ENCODE peak calls at places on chromosomes 11 and 22, in seven cellular contexts. One of them, this sample, is unnamed.

GRCh38 chr11:131464481-131464880 is 94.1 kb downstream of the NTM start:
- DNase-seq in psoas muscle: no peak
- DNase-seq in fibroblast of mammary gland: no peak
- DNase-seq in body of pancreas: no peak
- DNase-seq in mucosa of descending colon: no peak
- DNase-seq in lower lobe of right lung: no peak
- DNase-seq in neural progenitor cell: no peak
- DNase-seq in this sample: no peak

GRCh38 chr22:47195156-47195675 is 432.8 kb downstream of the TBC1D22A start:
- DNase-seq in psoas muscle: no peak
- DNase-seq in neural progenitor cell: no peak
- DNase-seq in fibroblast of mammary gland: no peak
- DNase-seq in lower lobe of right lung: peak
- DNase-seq in mucosa of descending colon: no peak
- DNase-seq in body of pancreas: no peak
- DNase-seq in this sample: no peak

GRCh38 chr22:24440270-24440717 is 12.9 kb downstream of the ADORA2A start:
- DNase-seq in neural progenitor cell: no peak
- DNase-seq in fibroblast of mammary gland: no peak
- DNase-seq in psoas muscle: no peak
- DNase-seq in mucosa of descending colon: no peak
- DNase-seq in lower lobe of right lung: no peak
- DNase-seq in body of pancreas: no peak
- DNase-seq in this sample: no peak

GRCh38 chr11:32881286-32881685 is 11.3 kb upstream of the QSER1 start:
- DNase-seq in mucosa of descending colon: no peak
- DNase-seq in lower lobe of right lung: no peak
- DNase-seq in psoas muscle: no peak
- DNase-seq in fibroblast of mammary gland: peak
- DNase-seq in body of pancreas: no peak
- DNase-seq in neural progenitor cell: no peak
- DNase-seq in this sample: no peak

GRCh38 chr11:46710821-46711269 is 8.2 kb upstream of the F2 start:
- DNase-seq in lower lobe of right lung: no peak
- DNase-seq in body of pancreas: peak
- DNase-seq in mucosa of descending colon: no peak
- DNase-seq in fibroblast of mammary gland: peak
- DNase-seq in neural progenitor cell: no peak
- DNase-seq in psoas muscle: peak
- DNase-seq in this sample: no peak

GRCh38 chr22:24445481-24446290 is 18.3 kb downstream of the ADORA2A start:
- DNase-seq in neural progenitor cell: peak
- DNase-seq in mucosa of descending colon: no peak
- DNase-seq in fibroblast of mammary gland: no peak
- DNase-seq in psoas muscle: no peak
- DNase-seq in lower lobe of right lung: no peak
- DNase-seq in body of pancreas: no peak
- DNase-seq in this sample: no peak

GRCh38 chr11:113629562-113629961 is 76.5 kb downstream of the TMPRSS5 start:
- DNase-seq in body of pancreas: no peak
- DNase-seq in neural progenitor cell: no peak
- DNase-seq in fibroblast of mammary gland: no peak
- DNase-seq in psoas muscle: no peak
- DNase-seq in mucosa of descending colon: no peak
- DNase-seq in lower lobe of right lung: no peak
- DNase-seq in this sample: no peak

GRCh38 chr22:25054943-25055511 is 102.5 kb downstream of the KIAA1671 start:
- DNase-seq in lower lobe of right lung: no peak
- DNase-seq in psoas muscle: no peak
- DNase-seq in fibroblast of mammary gland: no peak
- DNase-seq in neural progenitor cell: no peak
- DNase-seq in mucosa of descending colon: no peak
- DNase-seq in body of pancreas: no peak
- DNase-seq in this sample: no peak

GRCh38 chr11:112355726-112356125 is 95.1 kb upstream of the PLET1 start:
- DNase-seq in neural progenitor cell: peak
- DNase-seq in fibroblast of mammary gland: peak
- DNase-seq in lower lobe of right lung: peak
- DNase-seq in mucosa of descending colon: peak
- DNase-seq in body of pancreas: no peak
- DNase-seq in psoas muscle: no peak
- DNase-seq in this sample: peak

GRCh38 chr11:118319031-118319814 is 14.7 kb downstream of the CD3E start:
- DNase-seq in lower lobe of right lung: no peak
- DNase-seq in mucosa of descending colon: no peak
- DNase-seq in fibroblast of mammary gland: no peak
- DNase-seq in body of pancreas: peak
- DNase-seq in psoas muscle: no peak
- DNase-seq in neural progenitor cell: no peak
- DNase-seq in this sample: no peak

GRCh38 chr11:66979336-66979980 is 4.4 kb downstream of the C11orf86 start:
- DNase-seq in neural progenitor cell: no peak
- DNase-seq in fibroblast of mammary gland: no peak
- DNase-seq in lower lobe of right lung: no peak
- DNase-seq in psoas muscle: no peak
- DNase-seq in body of pancreas: no peak
- DNase-seq in mucosa of descending colon: no peak
- DNase-seq in this sample: no peak

GRCh38 chr11:2122222-2122906 is 16.8 kb downstream of the IGF2 start:
- DNase-seq in lower lobe of right lung: no peak
- DNase-seq in fibroblast of mammary gland: no peak
- DNase-seq in mucosa of descending colon: peak
- DNase-seq in psoas muscle: no peak
- DNase-seq in neural progenitor cell: no peak
- DNase-seq in body of pancreas: no peak
- DNase-seq in this sample: no peak

GRCh38 chr11:47969401-47969800 is 11.0 kb upstream of the PTPRJ start:
- DNase-seq in neural progenitor cell: no peak
- DNase-seq in psoas muscle: no peak
- DNase-seq in lower lobe of right lung: no peak
- DNase-seq in mucosa of descending colon: no peak
- DNase-seq in fibroblast of mammary gland: no peak
- DNase-seq in body of pancreas: no peak
- DNase-seq in this sample: no peak

GRCh38 chr11:130308925-130309324 is 5.8 kb downstream of the ZBTB44 start:
- DNase-seq in psoas muscle: no peak
- DNase-seq in mucosa of descending colon: no peak
- DNase-seq in body of pancreas: no peak
- DNase-seq in lower lobe of right lung: no peak
- DNase-seq in fibroblast of mammary gland: no peak
- DNase-seq in neural progenitor cell: no peak
- DNase-seq in this sample: no peak

GRCh38 chr11:12158926-12159325 is 48.5 kb downstream of the MICAL2 start:
- DNase-seq in mucosa of descending colon: no peak
- DNase-seq in neural progenitor cell: no peak
- DNase-seq in psoas muscle: no peak
- DNase-seq in fibroblast of mammary gland: no peak
- DNase-seq in body of pancreas: no peak
- DNase-seq in lower lobe of right lung: no peak
- DNase-seq in this sample: no peak

GRCh38 chr11:1931326-1931725 is 11.8 kb downstream of the TNNT3 start:
- DNase-seq in body of pancreas: peak
- DNase-seq in lower lobe of right lung: no peak
- DNase-seq in psoas muscle: peak
- DNase-seq in mucosa of descending colon: no peak
- DNase-seq in neural progenitor cell: no peak
- DNase-seq in fibroblast of mammary gland: peak
- DNase-seq in this sample: no peak

GRCh38 chr22:27825174-27825573 is 23.6 kb upstream of the MN1 start:
- DNase-seq in body of pancreas: no peak
- DNase-seq in psoas muscle: no peak
- DNase-seq in mucosa of descending colon: peak
- DNase-seq in lower lobe of right lung: no peak
- DNase-seq in neural progenitor cell: no peak
- DNase-seq in fibroblast of mammary gland: peak
- DNase-seq in this sample: no peak

GRCh38 chr11:9858822-9859221 is 194.9 kb downstream of the SWAP70 start:
- DNase-seq in mucosa of descending colon: no peak
- DNase-seq in lower lobe of right lung: no peak
- DNase-seq in neural progenitor cell: peak
- DNase-seq in body of pancreas: peak
- DNase-seq in fibroblast of mammary gland: no peak
- DNase-seq in psoas muscle: no peak
- DNase-seq in this sample: no peak

GRCh38 chr11:101127699-101128570 is 1.7 kb downstream of the PGR start:
- DNase-seq in psoas muscle: peak
- DNase-seq in body of pancreas: peak
- DNase-seq in fibroblast of mammary gland: no peak
- DNase-seq in mucosa of descending colon: peak
- DNase-seq in neural progenitor cell: peak
- DNase-seq in lower lobe of right lung: peak
- DNase-seq in this sample: no peak

GRCh38 chr11:75330279-75330678 is 21.2 kb downstream of the ARRB1 start:
- DNase-seq in neural progenitor cell: no peak
- DNase-seq in fibroblast of mammary gland: no peak
- DNase-seq in body of pancreas: no peak
- DNase-seq in lower lobe of right lung: no peak
- DNase-seq in mucosa of descending colon: peak
- DNase-seq in psoas muscle: no peak
- DNase-seq in this sample: no peak

GRCh38 chr11:70796601-70797000 is 398.3 kb downstream of the CTTN start:
- DNase-seq in psoas muscle: no peak
- DNase-seq in neural progenitor cell: peak
- DNase-seq in mucosa of descending colon: no peak
- DNase-seq in lower lobe of right lung: peak
- DNase-seq in fibroblast of mammary gland: no peak
- DNase-seq in body of pancreas: no peak
- DNase-seq in this sample: no peak
- TF ChIP-seq CTCF in psoas muscle: no peak
- TF ChIP-seq CTCF in neural progenitor cell: peak
- TF ChIP-seq CTCF in mucosa of descending colon: no peak
- TF ChIP-seq CTCF in lower lobe of right lung: no peak
- TF ChIP-seq CTCF in fibroblast of mammary gland: peak
- TF ChIP-seq CTCF in body of pancreas: no peak
- TF ChIP-seq CTCF in this sample: no peak

DNA sequence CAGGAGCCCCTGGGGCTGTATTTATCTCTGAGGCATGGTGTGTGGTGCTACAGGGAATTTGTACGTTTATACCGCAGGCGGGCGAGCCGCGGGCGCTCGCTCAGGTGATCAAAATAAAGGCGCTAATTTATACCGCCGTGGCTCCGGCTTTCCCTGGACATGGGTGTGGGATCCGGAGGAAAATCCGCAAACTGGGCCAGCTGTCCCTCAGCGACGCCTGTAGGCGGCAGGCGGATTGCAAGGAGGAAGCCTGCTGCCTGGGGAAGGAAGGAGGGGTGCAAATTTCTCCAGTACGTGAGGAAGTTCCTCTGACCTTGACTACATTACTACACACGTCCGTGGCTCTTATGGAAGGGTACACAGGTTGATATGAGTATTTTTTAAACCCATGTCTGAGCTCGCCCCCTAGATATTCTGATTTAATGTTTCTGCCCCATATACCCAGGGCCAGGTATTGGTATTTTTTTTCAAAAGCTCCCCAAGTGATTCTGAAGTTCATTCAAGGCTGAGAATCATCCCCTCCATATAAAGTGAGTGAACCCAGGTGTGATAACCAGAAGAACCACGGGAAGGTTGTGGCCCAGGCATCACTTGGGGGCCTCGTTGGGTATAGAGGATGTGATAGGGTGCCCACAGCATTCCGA is 2.8 kb downstream of the MYOD1 start:
- DNase-seq in lower lobe of right lung: no peak
- DNase-seq in body of pancreas: no peak
- DNase-seq in psoas muscle: no peak
- DNase-seq in neural progenitor cell: peak
- DNase-seq in fibroblast of mammary gland: peak
- DNase-seq in mucosa of descending colon: no peak
- DNase-seq in this sample: peak
- TF ChIP-seq CTCF in lower lobe of right lung: no peak
- TF ChIP-seq CTCF in body of pancreas: peak
- TF ChIP-seq CTCF in psoas muscle: peak
- TF ChIP-seq CTCF in neural progenitor cell: peak
- TF ChIP-seq CTCF in fibroblast of mammary gland: peak
- TF ChIP-seq CTCF in mucosa of descending colon: no peak
- TF ChIP-seq CTCF in this sample: no peak

GRCh38 chr22:39215430-39216142 is 29.2 kb downstream of the PDGFB start:
- DNase-seq in fibroblast of mammary gland: no peak
- DNase-seq in psoas muscle: no peak
- DNase-seq in neural progenitor cell: peak
- DNase-seq in lower lobe of right lung: peak
- DNase-seq in body of pancreas: no peak
- DNase-seq in mucosa of descending colon: no peak
- DNase-seq in this sample: no peak
- TF ChIP-seq CTCF in fibroblast of mammary gland: peak
- TF ChIP-seq CTCF in psoas muscle: peak
- TF ChIP-seq CTCF in neural progenitor cell: peak
- TF ChIP-seq CTCF in lower lobe of right lung: peak
- TF ChIP-seq CTCF in body of pancreas: peak
- TF ChIP-seq CTCF in mucosa of descending colon: no peak
- TF ChIP-seq CTCF in this sample: peak

DNA sequence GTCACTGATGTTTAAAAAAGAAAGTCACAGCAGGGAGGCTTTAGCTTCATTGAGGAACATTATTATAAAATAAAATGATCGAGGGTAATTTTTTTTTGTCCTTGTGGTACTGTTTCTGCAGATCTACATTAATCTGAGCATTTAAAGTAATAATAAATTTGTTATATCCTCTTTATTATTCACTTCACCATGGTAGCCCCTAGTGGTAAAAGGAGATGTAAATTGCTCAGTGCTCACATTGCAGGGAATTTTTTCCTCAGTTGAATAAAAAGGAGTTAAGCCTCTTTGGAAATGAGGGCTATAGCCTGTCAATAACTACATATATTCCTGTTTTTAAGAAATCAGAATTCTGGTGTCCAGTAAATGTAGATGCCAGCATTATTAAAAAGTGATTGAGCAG is 99.7 kb upstream of the VPREB1 start:
- DNase-seq in mucosa of descending colon: no peak
- DNase-seq in lower lobe of right lung: no peak
- DNase-seq in neural progenitor cell: no peak
- DNase-seq in body of pancreas: no peak
- DNase-seq in fibroblast of mammary gland: peak
- DNase-seq in psoas muscle: no peak
- DNase-seq in this sample: no peak
- TF ChIP-seq CTCF in mucosa of descending colon: no peak
- TF ChIP-seq CTCF in lower lobe of right lung: no peak
- TF ChIP-seq CTCF in neural progenitor cell: peak
- TF ChIP-seq CTCF in body of pancreas: no peak
- TF ChIP-seq CTCF in fibroblast of mammary gland: no peak
- TF ChIP-seq CTCF in psoas muscle: no peak
- TF ChIP-seq CTCF in this sample: peak

DNA sequence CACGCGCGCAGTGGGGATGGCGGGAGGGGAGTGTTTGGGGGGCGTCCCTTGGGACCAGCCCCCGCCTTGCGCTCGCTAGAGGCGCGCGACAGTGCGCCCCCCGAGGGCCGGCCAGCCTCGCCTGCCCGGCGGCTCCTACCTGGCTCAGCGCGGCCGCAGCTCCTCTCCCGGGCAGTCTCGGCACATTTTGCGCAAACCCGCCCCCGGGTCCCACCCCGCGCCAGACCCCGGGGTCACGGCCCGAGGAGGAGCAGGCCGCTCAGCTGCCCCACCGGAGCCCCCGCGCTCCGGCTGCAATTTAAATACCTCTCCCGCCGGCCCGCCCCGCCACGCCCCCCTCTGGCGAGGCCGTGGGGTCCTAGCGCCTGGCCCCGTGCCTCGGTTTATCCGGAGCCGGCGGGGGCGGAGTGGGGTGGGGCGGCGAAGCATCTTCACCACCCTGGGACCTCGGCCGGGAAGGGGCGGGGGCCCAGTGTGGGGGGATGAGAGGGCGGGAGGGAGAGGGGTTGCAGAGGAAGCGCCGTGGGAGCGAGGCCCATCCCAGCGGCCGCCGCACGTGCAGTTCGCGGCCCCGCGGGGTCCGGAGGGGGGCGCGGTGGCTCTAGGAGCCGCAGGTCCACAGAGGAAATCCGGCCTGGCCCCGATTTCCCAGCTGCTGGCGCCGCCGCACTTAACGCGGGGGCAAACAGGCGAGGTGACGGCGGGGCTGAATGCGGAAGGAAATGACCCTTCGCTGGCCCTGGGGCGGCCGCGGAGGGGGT is at the start of gene LRRC32:
- DNase-seq in fibroblast of mammary gland: no peak
- DNase-seq in lower lobe of right lung: peak
- DNase-seq in psoas muscle: peak
- DNase-seq in neural progenitor cell: peak
- DNase-seq in mucosa of descending colon: peak
- DNase-seq in body of pancreas: peak
- DNase-seq in this sample: peak
- TF ChIP-seq CTCF in fibroblast of mammary gland: no peak
- TF ChIP-seq CTCF in lower lobe of right lung: no peak
- TF ChIP-seq CTCF in psoas muscle: no peak
- TF ChIP-seq CTCF in neural progenitor cell: peak
- TF ChIP-seq CTCF in mucosa of descending colon: no peak
- TF ChIP-seq CTCF in body of pancreas: no peak
- TF ChIP-seq CTCF in this sample: no peak